ENCODE peak calls at places on chromosomes 13 and 19, in ten cellular contexts. F is A549; C is T-helper 2 cell; A is cardiac fibroblast; R is RPMI7951; E is lower lobe of right lung; B is GOT3; T is stimulated activated CD4-positive, alpha-beta T cell treated with anti-CD3 and anti-CD28 coated beads, TNF-alpha, amount 100 ng/mL, for 24 hours; O is cardiac muscle cell; Z is Ammon's horn. D is an unnamed sample.

GRCh38 chr13:46516624-46517318 is 36.2 kb upstream of the LRCH1 start:
- DNase-seq in O (peak; percentile 41), A (peak; percentile 70), R (no peak), Z (peak; percentile 7), C (no peak), F (no peak), E (no peak), B (no peak), T (no peak), D (peak; percentile 65)

GRCh38 chr13:60944016-60944415 is 471.6 kb downstream of the PCDH20 start:
- DNase-seq in E (no peak), A (no peak), R (no peak), T (no peak), Z (no peak), C (no peak), B (no peak), F (no peak), O (no peak), D (no peak)

GRCh38 chr13:98690348-98691041 is 62.0 kb downstream of the SLC15A1 start:
- DNase-seq in F (no peak), R (no peak), A (no peak), Z (no peak), T (no peak), O (no peak), B (no peak), E (no peak), C (no peak), D (no peak)

GRCh38 chr13:27014406-27015359 is 156.9 kb downstream of the USP12 start:
- DNase-seq in C (no peak), A (no peak), E (no peak), O (no peak), Z (no peak), T (no peak), B (no peak), F (no peak), R (no peak), D (no peak)

GRCh38 chr13:109146912-109147624 is 517.7 kb downstream of the MYO16 start:
- DNase-seq in B (no peak), E (no peak), R (peak; percentile 72), C (no peak), T (no peak), O (peak; percentile 57), F (peak; percentile 91), A (peak; percentile 60), Z (no peak), D (peak; percentile 31)

GRCh38 chr19:34556500-34556899 is 74.9 kb downstream of the WTIP start:
- DNase-seq in B (no peak), T (no peak), F (peak; percentile 27), R (peak; percentile 17), C (no peak), A (peak; percentile 54), Z (no peak), O (peak; percentile 50), E (no peak), D (peak; percentile 37)

GRCh38 chr13:32001392-32001768 is 30.2 kb upstream of the FRY start:
- DNase-seq in R (peak; percentile 39), E (no peak), A (peak; percentile 71), Z (no peak), F (peak; percentile 39), C (no peak), O (peak; percentile 78), T (no peak), B (no peak), D (peak; percentile 67)

GRCh38 chr13:30800107-30800506 is 64.8 kb downstream of the ALOX5AP start:
- DNase-seq in F (no peak), C (no peak), T (no peak), A (no peak), R (no peak), O (no peak), B (no peak), Z (no peak), E (no peak), D (no peak)

GRCh38 chr13:106471957-106472543 is 63.4 kb downstream of the EFNB2 start:
- DNase-seq in B (no peak), C (no peak), E (no peak), R (peak; percentile 86), T (no peak), F (peak; percentile 59), Z (no peak), O (peak; percentile 84), A (peak; percentile 75), D (peak; percentile 82)

GRCh38 chr13:42355118-42355840 is 83.3 kb downstream of the AKAP11 start:
- DNase-seq in Z (no peak), C (peak; percentile 34), B (no peak), F (no peak), E (no peak), T (peak; percentile 46), O (no peak), R (no peak), A (no peak), D (no peak)

GRCh38 chr19:44720945-44721344 is 22.0 kb downstream of the CEACAM16 start:
- DNase-seq in Z (no peak), E (no peak), T (no peak), O (peak; percentile 50), R (no peak), F (no peak), A (peak; percentile 28), B (no peak), C (no peak), D (peak; percentile 29)

GRCh38 chr19:53945441-53945840 is 17.3 kb upstream of the CACNG8 start:
- DNase-seq in A (peak; percentile 50), O (peak; percentile 47), B (no peak), R (peak; percentile 55), Z (peak; percentile 49), T (no peak), F (peak; percentile 86), E (no peak), C (no peak), D (peak; percentile 9)

GRCh38 chr13:31009166-31009565 is 76.7 kb downstream of the TEX26 start:
- DNase-seq in B (no peak), R (peak; percentile 69), F (no peak), O (peak; percentile 7), C (no peak), E (no peak), Z (no peak), T (no peak), A (no peak), D (peak; percentile 84)

GRCh38 chr19:19997656-19998268 is 41.5 kb downstream of the ZNF682 start:
- DNase-seq in O (no peak), E (no peak), F (no peak), R (no peak), T (no peak), A (no peak), C (peak; percentile 5), B (no peak), Z (no peak), D (no peak)

GRCh38 chr19:20066861-20067260 is 10.9 kb upstream of the ZNF90 start:
- DNase-seq in A (no peak), R (no peak), B (no peak), Z (no peak), E (no peak), F (no peak), O (no peak), C (no peak), T (no peak), D (no peak)

GRCh38 chr13:19927117-19927734 is 31.3 kb upstream of the ZMYM2 start:
- DNase-seq in E (no peak), A (peak; percentile 15), R (peak; percentile 39), O (peak; percentile 15), C (no peak), F (peak; percentile 40), Z (peak; percentile 26), B (no peak), T (no peak), D (peak; percentile 50)

GRCh38 chr19:52028780-52029123 is 573 bp upstream of the ZNF614 start:
- DNase-seq in O (no peak), A (no peak), F (no peak), E (no peak), T (no peak), B (no peak), R (no peak), Z (no peak), C (no peak), D (no peak)

GRCh38 chr13:32390048-32390447 is 37.9 kb downstream of the N4BP2L1 start:
- DNase-seq in B (no peak), F (no peak), T (no peak), O (no peak), Z (no peak), C (no peak), R (no peak), E (no peak), A (no peak), D (no peak)

GRCh38 chr19:2425622-2426581 is 1.5 kb downstream of the TIMM13 start:
- DNase-seq in A (no peak), E (no peak), R (no peak), B (no peak), Z (no peak), O (no peak), T (no peak), C (no peak), F (no peak), D (no peak)

D was measured in myocyte.